ENCODE peak calls at places on chromosomes 16 and 17, in seven cellular contexts. One of them, this sample, is unnamed.

GRCh38 chr16:66422366-66422765 is 4.7 kb upstream of the BEAN1 start:
- DNase-seq in transverse colon: no peak
- DNase-seq in upper lobe of left lung: no peak
- DNase-seq in uterus: no peak
- DNase-seq in adrenal gland: no peak
- DNase-seq in ovary: no peak
- DNase-seq in stomach: no peak
- DNase-seq in this sample: no peak

GRCh38 chr16:88522276-88522949 is 47.8 kb upstream of the ZC3H18 start:
- DNase-seq in uterus: no peak
- DNase-seq in stomach: no peak
- DNase-seq in adrenal gland: no peak
- DNase-seq in ovary: no peak
- DNase-seq in upper lobe of left lung: no peak
- DNase-seq in transverse colon: no peak
- DNase-seq in this sample: no peak

GRCh38 chr16:56614549-56614991 is 6.2 kb downstream of the MT2A start:
- DNase-seq in transverse colon: no peak
- DNase-seq in ovary: no peak
- DNase-seq in stomach: no peak
- DNase-seq in adrenal gland: no peak
- DNase-seq in upper lobe of left lung: no peak
- DNase-seq in uterus: no peak
- DNase-seq in this sample: no peak

GRCh38 chr17:1643999-1644492 is 1.5 kb downstream of the SCARF1 start:
- DNase-seq in transverse colon: no peak
- DNase-seq in ovary: no peak
- DNase-seq in uterus: no peak
- DNase-seq in upper lobe of left lung: peak
- DNase-seq in stomach: no peak
- DNase-seq in adrenal gland: no peak
- DNase-seq in this sample: no peak

GRCh38 chr16:28189237-28189636 is 22.5 kb downstream of the XPO6 start:
- DNase-seq in adrenal gland: no peak
- DNase-seq in stomach: no peak
- DNase-seq in transverse colon: no peak
- DNase-seq in ovary: no peak
- DNase-seq in uterus: no peak
- DNase-seq in upper lobe of left lung: peak
- DNase-seq in this sample: no peak

GRCh38 chr17:12055889-12056288 is 35.2 kb downstream of the MAP2K4 start:
- DNase-seq in upper lobe of left lung: no peak
- DNase-seq in ovary: no peak
- DNase-seq in stomach: no peak
- DNase-seq in transverse colon: no peak
- DNase-seq in uterus: no peak
- DNase-seq in adrenal gland: no peak
- DNase-seq in this sample: no peak

GRCh38 chr16:84119368-84119767 is 2.6 kb upstream of the MBTPS1 start:
- DNase-seq in upper lobe of left lung: no peak
- DNase-seq in uterus: no peak
- DNase-seq in adrenal gland: no peak
- DNase-seq in transverse colon: no peak
- DNase-seq in stomach: no peak
- DNase-seq in ovary: no peak
- DNase-seq in this sample: no peak

GRCh38 chr17:9467518-9467917 is 108.1 kb downstream of the STX8 start:
- DNase-seq in transverse colon: no peak
- DNase-seq in stomach: no peak
- DNase-seq in upper lobe of left lung: no peak
- DNase-seq in ovary: no peak
- DNase-seq in uterus: no peak
- DNase-seq in adrenal gland: no peak
- DNase-seq in this sample: no peak

GRCh38 chr16:4506450-4506849 is 30.3 kb downstream of the HMOX2 start:
- DNase-seq in upper lobe of left lung: peak
- DNase-seq in stomach: peak
- DNase-seq in uterus: peak
- DNase-seq in ovary: no peak
- DNase-seq in adrenal gland: peak
- DNase-seq in transverse colon: peak
- DNase-seq in this sample: no peak

GRCh38 chr17:14019186-14019956 is 49.9 kb upstream of the COX10 start:
- DNase-seq in adrenal gland: no peak
- DNase-seq in ovary: no peak
- DNase-seq in stomach: no peak
- DNase-seq in transverse colon: no peak
- DNase-seq in upper lobe of left lung: no peak
- DNase-seq in uterus: no peak
- DNase-seq in this sample: no peak

GRCh38 chr17:8212312-8213180 is 2.2 kb upstream of the AURKB start:
- DNase-seq in ovary: no peak
- DNase-seq in uterus: no peak
- DNase-seq in adrenal gland: no peak
- DNase-seq in stomach: no peak
- DNase-seq in transverse colon: no peak
- DNase-seq in upper lobe of left lung: no peak
- DNase-seq in this sample: no peak

GRCh38 chr16:14957576-14958322 is 17.1 kb upstream of the PDXDC1 start:
- DNase-seq in adrenal gland: peak
- DNase-seq in upper lobe of left lung: no peak
- DNase-seq in uterus: no peak
- DNase-seq in stomach: peak
- DNase-seq in transverse colon: no peak
- DNase-seq in ovary: no peak
- DNase-seq in this sample: peak

GRCh38 chr17:35046740-35047283 is 16.7 kb downstream of the RFFL start:
- DNase-seq in stomach: no peak
- DNase-seq in upper lobe of left lung: no peak
- DNase-seq in transverse colon: no peak
- DNase-seq in ovary: no peak
- DNase-seq in adrenal gland: no peak
- DNase-seq in uterus: no peak
- DNase-seq in this sample: no peak

GRCh38 chr16:85465328-85466307 is 147.5 kb upstream of the GSE1 start:
- DNase-seq in uterus: peak
- DNase-seq in adrenal gland: peak
- DNase-seq in ovary: peak
- DNase-seq in upper lobe of left lung: no peak
- DNase-seq in stomach: no peak
- DNase-seq in transverse colon: no peak
- DNase-seq in this sample: no peak

GRCh38 chr16:4404247-4404966 is 12.0 kb downstream of the CORO7 start:
- DNase-seq in adrenal gland: peak
- DNase-seq in uterus: peak
- DNase-seq in upper lobe of left lung: no peak
- DNase-seq in stomach: peak
- DNase-seq in ovary: peak
- DNase-seq in transverse colon: peak
- DNase-seq in this sample: peak

GRCh38 chr16:19375561-19376158 is 42.0 kb upstream of the TMC5 start:
- DNase-seq in ovary: peak
- DNase-seq in upper lobe of left lung: no peak
- DNase-seq in transverse colon: peak
- DNase-seq in uterus: peak
- DNase-seq in stomach: peak
- DNase-seq in adrenal gland: peak
- DNase-seq in this sample: no peak

GRCh38 chr16:49755291-49755611 is 100.7 kb downstream of the ZNF423 start:
- DNase-seq in transverse colon: no peak
- DNase-seq in upper lobe of left lung: no peak
- DNase-seq in adrenal gland: no peak
- DNase-seq in stomach: no peak
- DNase-seq in ovary: no peak
- DNase-seq in uterus: no peak
- DNase-seq in this sample: no peak

GRCh38 chr16:57469917-57470470 is 7.5 kb downstream of the POLR2C start:
- DNase-seq in upper lobe of left lung: no peak
- DNase-seq in adrenal gland: peak
- DNase-seq in ovary: no peak
- DNase-seq in uterus: no peak
- DNase-seq in transverse colon: no peak
- DNase-seq in stomach: no peak
- DNase-seq in this sample: peak

GRCh38 chr16:67719778-67720144 is 645 bp upstream of the GFOD2 start:
- DNase-seq in transverse colon: peak
- DNase-seq in ovary: peak
- DNase-seq in adrenal gland: peak
- DNase-seq in uterus: no peak
- DNase-seq in stomach: no peak
- DNase-seq in upper lobe of left lung: peak
- DNase-seq in this sample: peak

GRCh38 chr16:84413605-84414004 is 45.3 kb downstream of the ATP2C2 start:
- DNase-seq in upper lobe of left lung: no peak
- DNase-seq in adrenal gland: no peak
- DNase-seq in stomach: no peak
- DNase-seq in ovary: no peak
- DNase-seq in uterus: no peak
- DNase-seq in transverse colon: no peak
- DNase-seq in this sample: no peak

GRCh38 chr16:66324785-66325184 is 41.7 kb upstream of the CDH5 start:
- DNase-seq in ovary: no peak
- DNase-seq in uterus: no peak
- DNase-seq in stomach: no peak
- DNase-seq in upper lobe of left lung: no peak
- DNase-seq in adrenal gland: no peak
- DNase-seq in transverse colon: no peak
- DNase-seq in this sample: no peak

GRCh38 chr16:64910351-64910750 is 211.5 kb downstream of the CDH11 start:
- DNase-seq in stomach: no peak
- DNase-seq in transverse colon: no peak
- DNase-seq in uterus: peak
- DNase-seq in ovary: peak
- DNase-seq in adrenal gland: peak
- DNase-seq in upper lobe of left lung: no peak
- DNase-seq in this sample: no peak

GRCh38 chr17:41304091-41304490 is 1.4 kb upstream of the KRTAP29-1 start:
- DNase-seq in stomach: no peak
- DNase-seq in ovary: no peak
- DNase-seq in transverse colon: no peak
- DNase-seq in adrenal gland: no peak
- DNase-seq in upper lobe of left lung: no peak
- DNase-seq in uterus: no peak
- DNase-seq in this sample: no peak

GRCh38 chr16:2487903-2488531 is 13.1 kb downstream of the TBC1D24 start:
- DNase-seq in stomach: no peak
- DNase-seq in uterus: no peak
- DNase-seq in adrenal gland: no peak
- DNase-seq in upper lobe of left lung: no peak
- DNase-seq in transverse colon: no peak
- DNase-seq in ovary: no peak
- DNase-seq in this sample: no peak

GRCh38 chr17:47315451-47316266 is 8.1 kb upstream of the EFCAB13 start:
- DNase-seq in uterus: no peak
- DNase-seq in stomach: no peak
- DNase-seq in adrenal gland: no peak
- DNase-seq in upper lobe of left lung: no peak
- DNase-seq in ovary: no peak
- DNase-seq in transverse colon: peak
- DNase-seq in this sample: no peak

GRCh38 chr17:15944720-15945492 is at the start of gene ADORA2B:
- DNase-seq in adrenal gland: peak
- DNase-seq in transverse colon: peak
- DNase-seq in uterus: peak
- DNase-seq in stomach: peak
- DNase-seq in ovary: peak
- DNase-seq in upper lobe of left lung: peak
- DNase-seq in this sample: peak
- TF ChIP-seq CTCF in adrenal gland: peak
- TF ChIP-seq CTCF in transverse colon: peak
- TF ChIP-seq CTCF in uterus: no peak
- TF ChIP-seq CTCF in stomach: no peak
- TF ChIP-seq CTCF in ovary: peak
- TF ChIP-seq CTCF in upper lobe of left lung: peak
- TF ChIP-seq CTCF in this sample: peak

DNA sequence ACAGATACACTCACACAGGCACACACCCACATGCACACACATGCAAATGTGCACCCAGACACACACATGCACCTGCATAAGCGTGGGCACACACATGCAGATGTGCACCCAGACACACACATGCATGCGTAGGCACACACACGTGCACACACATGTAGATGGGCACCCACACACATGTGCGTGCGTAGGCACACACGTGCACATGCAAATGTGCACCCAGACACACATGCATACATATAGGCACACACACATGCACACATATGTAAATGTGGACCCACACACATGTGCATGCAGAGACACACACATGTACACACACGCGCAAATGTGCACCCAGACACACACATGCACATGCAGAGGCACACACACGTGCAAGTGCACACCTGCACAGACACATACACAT is 60.3 kb downstream of the MRM1 start:
- DNase-seq in transverse colon: no peak
- DNase-seq in adrenal gland: no peak
- DNase-seq in uterus: no peak
- DNase-seq in ovary: no peak
- DNase-seq in stomach: no peak
- DNase-seq in upper lobe of left lung: no peak
- DNase-seq in this sample: no peak
- TF ChIP-seq POLR2A in transverse colon: no peak
- TF ChIP-seq POLR2A in adrenal gland: no peak
- TF ChIP-seq POLR2A in uterus: no peak
- TF ChIP-seq POLR2A in ovary: no peak
- TF ChIP-seq POLR2A in stomach: no peak
- TF ChIP-seq POLR2A in upper lobe of left lung: no peak
- TF ChIP-seq POLR2A in this sample: no peak

GRCh38 chr17:4718276-4718675 is 7.8 kb downstream of the ARRB2 start:
- DNase-seq in transverse colon: no peak
- DNase-seq in stomach: no peak
- DNase-seq in ovary: no peak
- DNase-seq in uterus: no peak
- DNase-seq in adrenal gland: no peak
- DNase-seq in upper lobe of left lung: no peak
- DNase-seq in this sample: no peak
- H3K27ac ChIP-seq in transverse colon: no peak
- H3K27ac ChIP-seq in stomach: peak
- H3K27ac ChIP-seq in ovary: no peak
- H3K27ac ChIP-seq in uterus: no peak
- H3K27ac ChIP-seq in adrenal gland: no peak
- H3K27ac ChIP-seq in upper lobe of left lung: peak
- H3K27ac ChIP-seq in this sample: peak

GRCh38 chr17:50517504-50518264 is 9.4 kb downstream of the MYCBPAP start:
- DNase-seq in ovary: no peak
- DNase-seq in uterus: no peak
- DNase-seq in stomach: no peak
- DNase-seq in transverse colon: no peak
- DNase-seq in adrenal gland: no peak
- DNase-seq in upper lobe of left lung: no peak
- DNase-seq in this sample: no peak

GRCh38 chr17:50518265-50519023 is 10.2 kb downstream of the MYCBPAP start:
- DNase-seq in stomach: no peak
- DNase-seq in transverse colon: no peak
- DNase-seq in ovary: peak
- DNase-seq in uterus: no peak
- DNase-seq in adrenal gland: peak
- DNase-seq in upper lobe of left lung: no peak
- DNase-seq in this sample: no peak

GRCh38 chr17:50519141-50519834 is 11.0 kb downstream of the MYCBPAP start:
- DNase-seq in adrenal gland: no peak
- DNase-seq in stomach: no peak
- DNase-seq in upper lobe of left lung: no peak
- DNase-seq in ovary: no peak
- DNase-seq in transverse colon: no peak
- DNase-seq in uterus: no peak
- DNase-seq in this sample: no peak

GRCh38 chr17:50514936-50515702 is 6.9 kb downstream of the MYCBPAP start:
- DNase-seq in upper lobe of left lung: no peak
- DNase-seq in uterus: no peak
- DNase-seq in stomach: no peak
- DNase-seq in transverse colon: no peak
- DNase-seq in adrenal gland: peak
- DNase-seq in ovary: peak
- DNase-seq in this sample: peak

GRCh38 chr17:50516980-50517379 is 8.7 kb downstream of the MYCBPAP start:
- DNase-seq in stomach: no peak
- DNase-seq in transverse colon: no peak
- DNase-seq in ovary: no peak
- DNase-seq in adrenal gland: no peak
- DNase-seq in upper lobe of left lung: no peak
- DNase-seq in uterus: no peak
- DNase-seq in this sample: no peak
- TF ChIP-seq CTCF in stomach: no peak
- TF ChIP-seq CTCF in transverse colon: no peak
- TF ChIP-seq CTCF in ovary: no peak
- TF ChIP-seq CTCF in adrenal gland: no peak
- TF ChIP-seq CTCF in upper lobe of left lung: no peak
- TF ChIP-seq CTCF in uterus: no peak
- TF ChIP-seq CTCF in this sample: no peak